ENCODE peak calls at places on chromosomes 11 and 22, in six cellular contexts. One of them, this sample, is unnamed.

GRCh38 chr11:73982595-73982989 is at the start of gene UCP2:
- DNase-seq in IMR-90: peak
- DNase-seq in NAMALWA: peak
- DNase-seq in GM13977: peak
- DNase-seq in putamen: peak
- DNase-seq in mesenchymal stem cell: peak
- DNase-seq in this sample: peak

GRCh38 chr11:65204646-65205601 is 23.2 kb downstream of the CAPN1 start:
- DNase-seq in IMR-90: peak
- DNase-seq in NAMALWA: peak
- DNase-seq in GM13977: peak
- DNase-seq in putamen: peak
- DNase-seq in mesenchymal stem cell: peak
- DNase-seq in this sample: peak

GRCh38 chr11:37712246-37712645 is 1114.2 kb upstream of the RAG2 start:
- DNase-seq in IMR-90: peak
- DNase-seq in NAMALWA: peak
- DNase-seq in GM13977: no peak
- DNase-seq in putamen: no peak
- DNase-seq in mesenchymal stem cell: peak
- DNase-seq in this sample: no peak

GRCh38 chr11:121763526-121763925 is 310.8 kb upstream of the SORL1-AS1 start:
- DNase-seq in IMR-90: no peak
- DNase-seq in NAMALWA: peak
- DNase-seq in GM13977: peak
- DNase-seq in putamen: no peak
- DNase-seq in mesenchymal stem cell: no peak
- DNase-seq in this sample: peak

GRCh38 chr11:116534270-116534975 is 238.4 kb downstream of the BUD13 start:
- DNase-seq in IMR-90: no peak
- DNase-seq in NAMALWA: no peak
- DNase-seq in GM13977: no peak
- DNase-seq in putamen: no peak
- DNase-seq in mesenchymal stem cell: no peak
- DNase-seq in this sample: no peak

GRCh38 chr11:115207916-115208315 is 296.3 kb downstream of the CADM1 start:
- DNase-seq in IMR-90: no peak
- DNase-seq in NAMALWA: no peak
- DNase-seq in GM13977: no peak
- DNase-seq in putamen: no peak
- DNase-seq in mesenchymal stem cell: no peak
- DNase-seq in this sample: no peak

GRCh38 chr11:8705171-8705570 is 22.6 kb downstream of the RPL27A start:
- DNase-seq in IMR-90: no peak
- DNase-seq in NAMALWA: no peak
- DNase-seq in GM13977: no peak
- DNase-seq in putamen: no peak
- DNase-seq in mesenchymal stem cell: no peak
- DNase-seq in this sample: no peak

GRCh38 chr22:17479129-17479528 is 84.2 kb upstream of the SLC25A18 start:
- DNase-seq in IMR-90: no peak
- DNase-seq in NAMALWA: no peak
- DNase-seq in GM13977: no peak
- DNase-seq in putamen: no peak
- DNase-seq in mesenchymal stem cell: no peak
- DNase-seq in this sample: no peak

GRCh38 chr11:123407124-123407995 is 22.7 kb upstream of the GRAMD1B start:
- DNase-seq in IMR-90: peak
- DNase-seq in NAMALWA: peak
- DNase-seq in GM13977: no peak
- DNase-seq in putamen: no peak
- DNase-seq in mesenchymal stem cell: peak
- DNase-seq in this sample: no peak

GRCh38 chr22:44667829-44668189 is 34.2 kb upstream of the PRR5 start:
- DNase-seq in IMR-90: no peak
- DNase-seq in NAMALWA: no peak
- DNase-seq in GM13977: no peak
- DNase-seq in putamen: no peak
- DNase-seq in mesenchymal stem cell: no peak
- DNase-seq in this sample: no peak

GRCh38 chr11:115606223-115607220 is 102.3 kb upstream of the CADM1 start:
- DNase-seq in IMR-90: peak
- DNase-seq in NAMALWA: no peak
- DNase-seq in GM13977: no peak
- DNase-seq in putamen: no peak
- DNase-seq in mesenchymal stem cell: peak
- DNase-seq in this sample: no peak

GRCh38 chr11:100895449-100895848 is 208.4 kb downstream of the ARHGAP42 start:
- DNase-seq in IMR-90: no peak
- DNase-seq in NAMALWA: no peak
- DNase-seq in GM13977: no peak
- DNase-seq in putamen: no peak
- DNase-seq in mesenchymal stem cell: no peak
- DNase-seq in this sample: no peak

GRCh38 chr22:24423519-24424000 is 3.8 kb upstream of the ADORA2A start:
- DNase-seq in IMR-90: no peak
- DNase-seq in NAMALWA: peak
- DNase-seq in GM13977: peak
- DNase-seq in putamen: no peak
- DNase-seq in mesenchymal stem cell: no peak
- DNase-seq in this sample: peak

GRCh38 chr11:86741489-86742435 is 58.6 kb upstream of the PRSS23 start:
- DNase-seq in IMR-90: peak
- DNase-seq in NAMALWA: no peak
- DNase-seq in GM13977: no peak
- DNase-seq in putamen: no peak
- DNase-seq in mesenchymal stem cell: peak
- DNase-seq in this sample: no peak

GRCh38 chr11:71446942-71447688 is 1.1 kb downstream of the DHCR7 start:
- DNase-seq in IMR-90: peak
- DNase-seq in NAMALWA: peak
- DNase-seq in GM13977: no peak
- DNase-seq in putamen: no peak
- DNase-seq in mesenchymal stem cell: peak
- DNase-seq in this sample: no peak

GRCh38 chr11:129530154-129530895 is 154.7 kb downstream of the BARX2 start:
- DNase-seq in IMR-90: no peak
- DNase-seq in NAMALWA: no peak
- DNase-seq in GM13977: no peak
- DNase-seq in putamen: peak
- DNase-seq in mesenchymal stem cell: no peak
- DNase-seq in this sample: no peak

GRCh38 chr11:120013325-120014250 is 124.3 kb downstream of the TRIM29 start:
- DNase-seq in IMR-90: peak
- DNase-seq in NAMALWA: peak
- DNase-seq in GM13977: peak
- DNase-seq in putamen: peak
- DNase-seq in mesenchymal stem cell: peak
- DNase-seq in this sample: peak

This sample was measured in GM13976.